ENCODE peak calls at places on chromosomes 13 and 19, in six cellular contexts. One of them, this sample, is unnamed.

GRCh38 chr13:27960362-27961226 is 8.5 kb downstream of the CDX2 start:
- DNase-seq in amniotic stem cell: no peak
- DNase-seq in tibial artery: no peak
- DNase-seq in NCI-H2029 treated with DMSO at 0.1 percent for 48 hours: no peak
- DNase-seq in activated CD4-positive, alpha-beta T cell treated with anti-CD3 and anti-CD28 coated beads, Interleukin-2, amount 10 ng/mL, durations not matched to agents 7 days and 5 days: peak
- DNase-seq in left lobe of liver: peak
- DNase-seq in this sample: no peak

GRCh38 chr13:45119469-45119989 is 781 bp upstream of the GTF2F2 start:
- DNase-seq in amniotic stem cell: no peak
- DNase-seq in tibial artery: no peak
- DNase-seq in NCI-H2029 treated with DMSO at 0.1 percent for 48 hours: no peak
- DNase-seq in activated CD4-positive, alpha-beta T cell treated with anti-CD3 and anti-CD28 coated beads, Interleukin-2, amount 10 ng/mL, durations not matched to agents 7 days and 5 days: peak
- DNase-seq in left lobe of liver: no peak
- DNase-seq in this sample: no peak

GRCh38 chr19:42323852-42324654 is 1.4 kb upstream of the MEGF8 start:
- DNase-seq in amniotic stem cell: no peak
- DNase-seq in tibial artery: no peak
- DNase-seq in NCI-H2029 treated with DMSO at 0.1 percent for 48 hours: no peak
- DNase-seq in activated CD4-positive, alpha-beta T cell treated with anti-CD3 and anti-CD28 coated beads, Interleukin-2, amount 10 ng/mL, durations not matched to agents 7 days and 5 days: no peak
- DNase-seq in left lobe of liver: no peak
- DNase-seq in this sample: no peak

GRCh38 chr19:49539192-49539952 is 11.6 kb downstream of the RCN3 start:
- DNase-seq in amniotic stem cell: no peak
- DNase-seq in tibial artery: no peak
- DNase-seq in NCI-H2029 treated with DMSO at 0.1 percent for 48 hours: no peak
- DNase-seq in activated CD4-positive, alpha-beta T cell treated with anti-CD3 and anti-CD28 coated beads, Interleukin-2, amount 10 ng/mL, durations not matched to agents 7 days and 5 days: no peak
- DNase-seq in left lobe of liver: no peak
- DNase-seq in this sample: no peak

GRCh38 chr13:113928701-113929627 is 44.9 kb downstream of the C13orf46 start:
- DNase-seq in amniotic stem cell: peak
- DNase-seq in tibial artery: peak
- DNase-seq in NCI-H2029 treated with DMSO at 0.1 percent for 48 hours: no peak
- DNase-seq in activated CD4-positive, alpha-beta T cell treated with anti-CD3 and anti-CD28 coated beads, Interleukin-2, amount 10 ng/mL, durations not matched to agents 7 days and 5 days: no peak
- DNase-seq in left lobe of liver: peak
- DNase-seq in this sample: peak

GRCh38 chr19:49142866-49143335 is 12.3 kb downstream of the HRC start:
- DNase-seq in amniotic stem cell: peak
- DNase-seq in tibial artery: peak
- DNase-seq in NCI-H2029 treated with DMSO at 0.1 percent for 48 hours: peak
- DNase-seq in activated CD4-positive, alpha-beta T cell treated with anti-CD3 and anti-CD28 coated beads, Interleukin-2, amount 10 ng/mL, durations not matched to agents 7 days and 5 days: peak
- DNase-seq in left lobe of liver: no peak
- DNase-seq in this sample: peak

GRCh38 chr19:16127080-16127479 is 15.4 kb downstream of the RAB8A start:
- DNase-seq in amniotic stem cell: no peak
- DNase-seq in tibial artery: no peak
- DNase-seq in NCI-H2029 treated with DMSO at 0.1 percent for 48 hours: no peak
- DNase-seq in activated CD4-positive, alpha-beta T cell treated with anti-CD3 and anti-CD28 coated beads, Interleukin-2, amount 10 ng/mL, durations not matched to agents 7 days and 5 days: no peak
- DNase-seq in left lobe of liver: no peak
- DNase-seq in this sample: no peak

GRCh38 chr13:80030491-80030890 is 310.4 kb downstream of the SPRY2 start:
- DNase-seq in amniotic stem cell: no peak
- DNase-seq in tibial artery: no peak
- DNase-seq in NCI-H2029 treated with DMSO at 0.1 percent for 48 hours: no peak
- DNase-seq in activated CD4-positive, alpha-beta T cell treated with anti-CD3 and anti-CD28 coated beads, Interleukin-2, amount 10 ng/mL, durations not matched to agents 7 days and 5 days: no peak
- DNase-seq in left lobe of liver: peak
- DNase-seq in this sample: no peak

GRCh38 chr19:1206733-1207301 is 1.2 kb downstream of the STK11 start:
- DNase-seq in amniotic stem cell: no peak
- DNase-seq in tibial artery: no peak
- DNase-seq in NCI-H2029 treated with DMSO at 0.1 percent for 48 hours: no peak
- DNase-seq in activated CD4-positive, alpha-beta T cell treated with anti-CD3 and anti-CD28 coated beads, Interleukin-2, amount 10 ng/mL, durations not matched to agents 7 days and 5 days: peak
- DNase-seq in left lobe of liver: no peak
- DNase-seq in this sample: no peak

This sample was measured in hypothalamus.